ENCODE peak calls at places on chromosomes 16 and 17, in nine cellular contexts. J is astrocyte of the spinal cord, X is neural crest cell, C is bronchial epithelial cell, L is left ventricle myocardium inferior, T is colonic mucosa, I is AG10803, E is cardiac fibroblast, B is fibroblast of mammary gland. R is an unnamed sample.

GRCh38 chr17:77886387-77886728 is 72.1 kb upstream of the TNRC6C start:
- DNase-seq in J (no peak), X (no peak), C (no peak), L (peak), T (peak), I (no peak), E (no peak), B (no peak), R (no peak)

GRCh38 chr17:27506348-27507218 is 50.3 kb downstream of the KSR1 start:
- DNase-seq in J (peak), X (no peak), C (peak), L (no peak), T (no peak), I (no peak), E (peak), B (no peak), R (peak)

GRCh38 chr16:55039511-55039910 is 108.8 kb downstream of the IRX5 start:
- DNase-seq in J (no peak), X (no peak), C (peak), L (no peak), T (no peak), I (no peak), E (no peak), B (no peak), R (no peak)

GRCh38 chr16:2483160-2483559 is 8.2 kb downstream of the TBC1D24 start:
- DNase-seq in J (no peak), X (no peak), C (no peak), L (no peak), T (no peak), I (peak), E (no peak), B (no peak), R (no peak)

GRCh38 chr17:67245694-67246397 is 850 bp upstream of the HELZ start:
- DNase-seq in J (no peak), X (peak), C (no peak), L (peak), T (peak), I (no peak), E (no peak), B (no peak), R (no peak)

GRCh38 chr16:86923656-86924055 is 345.3 kb downstream of the FOXL1 start:
- DNase-seq in J (no peak), X (no peak), C (no peak), L (no peak), T (no peak), I (no peak), E (no peak), B (no peak), R (no peak)

GRCh38 chr16:31427441-31428276 is 501 bp downstream of the COX6A2 start:
- DNase-seq in J (no peak), X (no peak), C (no peak), L (peak), T (peak), I (peak), E (peak), B (peak), R (peak)

GRCh38 chr17:38602862-38603785 is 2.6 kb downstream of the SRCIN1 start:
- DNase-seq in J (no peak), X (no peak), C (no peak), L (no peak), T (no peak), I (no peak), E (no peak), B (no peak), R (no peak)

GRCh38 chr17:66730497-66730923 is 104.4 kb upstream of the CACNG5 start:
- DNase-seq in J (peak), X (no peak), C (no peak), L (no peak), T (no peak), I (no peak), E (no peak), B (no peak), R (peak)

GRCh38 chr17:74960739-74961342 is 11.7 kb downstream of the HID1 start:
- DNase-seq in J (peak), X (peak), C (peak), L (no peak), T (peak), I (peak), E (peak), B (peak), R (peak)

GRCh38 chr17:69523252-69523861 is 108.9 kb downstream of the MAP2K6 start:
- DNase-seq in J (peak), X (no peak), C (peak), L (no peak), T (peak), I (peak), E (peak), B (peak), R (peak)

GRCh38 chr16:27959914-27960313 is 103.6 kb downstream of the GSG1L start:
- DNase-seq in J (no peak), X (no peak), C (no peak), L (no peak), T (no peak), I (no peak), E (no peak), B (no peak), R (no peak)

GRCh38 chr16:19805459-19806160 is 79.0 kb downstream of the GPRC5B start:
- DNase-seq in J (no peak), X (no peak), C (peak), L (no peak), T (no peak), I (no peak), E (no peak), B (no peak), R (no peak)

GRCh38 chr16:30494028-30494427 is 21.5 kb downstream of the ITGAL start:
- DNase-seq in J (no peak), X (no peak), C (no peak), L (no peak), T (no peak), I (no peak), E (no peak), B (no peak), R (no peak)

GRCh38 chr16:12677472-12677871 is 126.2 kb downstream of the CPPED1 start:
- DNase-seq in J (no peak), X (no peak), C (no peak), L (no peak), T (no peak), I (no peak), E (no peak), B (no peak), R (no peak)

GRCh38 chr17:69350911-69351310 is 24.0 kb upstream of the ABCA5 start:
- DNase-seq in J (no peak), X (no peak), C (no peak), L (no peak), T (no peak), I (peak), E (no peak), B (no peak), R (no peak)

GRCh38 chr16:56848056-56848936 is 16.7 kb upstream of the SLC12A3 start:
- DNase-seq in J (peak), X (no peak), C (peak), L (no peak), T (no peak), I (peak), E (peak), B (peak), R (peak)

GRCh38 chr17:77245162-77245926 is 104.6 kb downstream of the SEC14L1 start:
- DNase-seq in J (no peak), X (no peak), C (no peak), L (no peak), T (no peak), I (no peak), E (no peak), B (no peak), R (no peak)

GRCh38 chr16:89958068-89958467 is 9.5 kb downstream of the DEF8 start:
- DNase-seq in J (peak), X (peak), C (peak), L (peak), T (no peak), I (peak), E (peak), B (peak), R (peak)

GRCh38 chr17:6558932-6559752 is 2.8 kb upstream of the PITPNM3 start:
- DNase-seq in J (no peak), X (no peak), C (no peak), L (no peak), T (no peak), I (no peak), E (no peak), B (no peak), R (no peak)
- TF ChIP-seq CTCF in J (no peak), X (no peak), C (no peak), L (no peak), T (no peak), I (no peak), E (no peak), B (no peak), R (no peak)

GRCh38 chr17:79926002-79926307 is 86.7 kb upstream of the CBX4 start:
- DNase-seq in J (no peak), X (no peak), C (no peak), L (no peak), T (no peak), I (no peak), E (no peak), B (no peak), R (no peak)

GRCh38 chr17:79924639-79924976 is 85.4 kb upstream of the CBX4 start:
- DNase-seq in J (no peak), X (no peak), C (no peak), L (no peak), T (no peak), I (no peak), E (no peak), B (no peak), R (no peak)

GRCh38 chr17:79926308-79927135 is 87.3 kb upstream of the CBX4 start:
- DNase-seq in J (no peak), X (no peak), C (no peak), L (no peak), T (no peak), I (no peak), E (no peak), B (no peak), R (no peak)

GRCh38 chr17:79923974-79924638 is 84.9 kb upstream of the CBX4 start:
- DNase-seq in J (no peak), X (peak), C (no peak), L (no peak), T (peak), I (no peak), E (peak), B (no peak), R (peak)

DNA sequence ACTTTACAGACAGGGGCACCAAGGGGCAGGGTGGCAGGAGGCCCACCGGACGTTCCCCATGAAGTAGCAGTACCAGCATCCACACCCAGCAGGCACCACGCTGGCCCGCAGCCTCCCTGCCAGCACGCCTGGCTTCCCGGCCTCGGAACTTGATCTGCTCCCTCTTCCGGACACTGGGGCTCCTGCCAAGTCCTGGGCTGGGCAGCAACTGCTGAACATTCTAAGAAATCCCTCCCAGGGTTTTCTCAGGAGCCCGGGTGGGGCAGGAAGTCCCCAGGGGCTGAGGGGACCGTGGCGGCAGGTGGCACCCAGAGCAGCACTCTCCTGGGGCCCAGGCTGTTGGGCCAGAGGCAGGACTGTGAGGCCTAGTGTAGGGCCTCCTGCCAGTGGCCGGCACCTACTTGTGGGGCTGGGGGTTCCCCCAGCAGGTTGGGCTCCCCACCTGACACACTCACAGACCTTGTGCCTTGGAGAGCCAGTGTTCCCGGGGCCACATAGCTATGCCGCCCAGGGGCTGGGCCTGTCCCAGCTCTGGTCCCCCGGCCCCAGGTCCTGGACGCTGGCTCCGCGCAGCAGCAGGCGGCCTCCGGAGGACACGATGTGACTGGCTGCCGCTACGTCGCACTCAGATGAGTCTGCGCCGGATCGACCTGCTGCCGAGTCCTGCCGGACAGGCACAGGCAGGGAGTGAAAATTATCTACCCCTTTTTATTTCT is 86.2 kb upstream of the CBX4 start:
- DNase-seq in J (peak), X (no peak), C (no peak), L (peak), T (peak), I (peak), E (no peak), B (no peak), R (peak)
- TF ChIP-seq CTCF in J (peak), X (no peak), C (peak), L (peak), T (no peak), I (peak), E (no peak), B (no peak), R (peak)

GRCh38 chr17:43170766-43171681 is at the start of gene NBR1:
- DNase-seq in J (peak), X (peak), C (peak), L (peak), T (peak), I (peak), E (peak), B (peak), R (peak)

GRCh38 chr17:43171761-43172487 is 910 bp downstream of the NBR1 start:
- DNase-seq in J (peak), X (no peak), C (peak), L (no peak), T (peak), I (peak), E (peak), B (peak), R (peak)

GRCh38 chr17:43170140-43170765 is 761 bp upstream of the NBR1 start:
- DNase-seq in J (peak), X (peak), C (peak), L (peak), T (peak), I (peak), E (peak), B (peak), R (peak)

GRCh38 chr17:43175213-43176118 is 4.5 kb downstream of the NBR1 start:
- DNase-seq in J (peak), X (no peak), C (peak), L (no peak), T (no peak), I (peak), E (peak), B (peak), R (peak)

GRCh38 chr17:43169561-43170139 is 1.4 kb upstream of the NBR1 start:
- DNase-seq in J (no peak), X (no peak), C (peak), L (peak), T (peak), I (peak), E (no peak), B (peak), R (peak)
- TF ChIP-seq CTCF in J (no peak), X (no peak), C (no peak), L (no peak), T (no peak), I (no peak), E (no peak), B (no peak), R (no peak)

GRCh38 chr17:73820686-73821448 is 176.6 kb upstream of the SDK2 start:
- DNase-seq in J (peak), X (peak), C (no peak), L (no peak), T (peak), I (peak), E (no peak), B (peak), R (peak)
- TF ChIP-seq CTCF in J (no peak), X (peak), C (no peak), L (peak), T (peak), I (peak), E (no peak), B (peak), R (peak)

DNA sequence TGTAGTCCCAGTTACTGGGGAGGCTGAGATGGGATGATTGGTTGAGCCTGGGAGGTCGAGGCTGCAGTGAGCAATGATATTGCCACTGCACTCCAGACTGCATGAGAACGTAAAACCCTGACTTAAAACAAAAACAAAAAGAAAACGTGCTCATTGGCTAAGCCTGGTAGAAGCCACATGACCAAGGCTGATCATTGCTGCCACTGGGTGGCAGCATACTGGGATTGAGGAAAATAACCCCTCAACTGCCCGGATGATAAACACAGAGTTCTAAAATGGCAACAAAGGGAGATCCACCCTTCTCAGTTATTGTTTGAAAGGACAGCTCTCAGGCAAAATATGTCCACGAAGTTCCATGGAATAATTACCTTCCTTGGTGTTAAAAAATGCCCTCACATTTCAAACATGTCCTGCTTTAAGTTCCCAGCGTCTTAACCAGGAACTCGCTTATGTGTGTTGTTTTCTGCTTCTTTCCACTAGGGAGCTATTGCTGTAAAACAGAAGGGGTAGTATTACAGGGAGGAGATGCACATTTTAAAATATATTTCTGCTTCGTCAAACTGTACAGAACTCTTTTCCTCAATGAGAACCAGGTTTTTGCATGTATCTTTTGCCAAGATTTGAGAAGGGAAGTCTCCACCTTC is 675.3 kb downstream of the MAF start:
- DNase-seq in J (no peak), X (no peak), C (peak), L (peak), T (peak), I (no peak), E (peak), B (peak), R (peak)
- TF ChIP-seq CTCF in J (no peak), X (peak), C (peak), L (peak), T (peak), I (peak), E (peak), B (peak), R (peak)

DNA sequence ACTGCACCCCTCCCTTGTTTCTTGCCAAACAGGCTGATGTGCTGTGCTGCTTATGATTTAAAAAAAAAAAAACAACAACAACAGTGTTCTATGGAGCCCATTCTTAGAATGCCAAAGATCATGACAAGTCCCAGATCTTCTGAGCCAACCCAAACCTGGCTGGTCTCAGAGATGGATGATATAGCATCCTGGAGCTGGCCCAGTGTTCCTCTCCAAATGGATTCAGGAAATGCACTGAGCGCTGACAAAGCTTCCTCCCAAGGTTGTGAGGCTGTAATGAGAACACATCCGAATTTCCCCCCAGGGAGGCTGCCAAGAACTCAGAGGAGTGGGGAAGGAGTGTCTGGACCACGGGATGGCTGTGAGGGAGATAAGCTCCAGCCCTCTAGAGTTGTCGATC is 77.4 kb upstream of the HLF start:
- DNase-seq in J (no peak), X (no peak), C (no peak), L (no peak), T (no peak), I (no peak), E (peak), B (no peak), R (no peak)
- TF ChIP-seq CTCF in J (no peak), X (no peak), C (no peak), L (no peak), T (no peak), I (no peak), E (no peak), B (no peak), R (no peak)

GRCh38 chr16:49440156-49441065 is 66.8 kb downstream of the C16orf78 start:
- DNase-seq in J (no peak), X (no peak), C (no peak), L (no peak), T (no peak), I (no peak), E (no peak), B (no peak), R (no peak)
- TF ChIP-seq CTCF in J (no peak), X (no peak), C (no peak), L (no peak), T (no peak), I (no peak), E (no peak), B (no peak), R (no peak)

GRCh38 chr17:7842380-7842949 is 8.4 kb downstream of the KDM6B start:
- DNase-seq in J (peak), X (no peak), C (peak), L (peak), T (peak), I (peak), E (peak), B (peak), R (peak)

GRCh38 chr17:7841309-7841621 is 7.2 kb downstream of the KDM6B start:
- DNase-seq in J (no peak), X (no peak), C (no peak), L (no peak), T (no peak), I (no peak), E (no peak), B (no peak), R (no peak)

GRCh38 chr17:7842950-7843535 is 9.0 kb downstream of the KDM6B start:
- DNase-seq in J (no peak), X (no peak), C (peak), L (peak), T (peak), I (peak), E (peak), B (peak), R (peak)

GRCh38 chr17:7840875-7841274 is 6.9 kb downstream of the KDM6B start:
- DNase-seq in J (no peak), X (no peak), C (no peak), L (no peak), T (no peak), I (no peak), E (no peak), B (no peak), R (no peak)

GRCh38 chr17:7841622-7842379 is 7.8 kb downstream of the KDM6B start:
- DNase-seq in J (peak), X (peak), C (peak), L (peak), T (peak), I (peak), E (peak), B (peak), R (peak)
- TF ChIP-seq CTCF in J (peak), X (peak), C (no peak), L (peak), T (no peak), I (no peak), E (no peak), B (no peak), R (no peak)